ENCODE peak calls at places on chromosomes 13 and 19, in four cellular contexts. E, A, K and S are unnamed samples.

GRCh38 chr13:112456138-112457056 is 80.2 kb downstream of the SPACA7 start:
- DNase-seq in E (no peak), K (peak), A (no peak), S (no peak)

GRCh38 chr19:50569938-50570540 is 1.8 kb upstream of the LRRC4B start:
- DNase-seq in K (no peak), A (no peak), E (no peak), S (no peak)

GRCh38 chr13:26476111-26476743 is 81.3 kb upstream of the WASF3 start:
- DNase-seq in K (peak), A (no peak), E (peak), S (peak)

GRCh38 chr13:76380436-76381065 is 505.7 kb downstream of the KCTD12 start:
- DNase-seq in E (peak), K (no peak), A (no peak), S (no peak)

GRCh38 chr13:25252229-25252628 is 35.1 kb downstream of the MTMR6 start:
- DNase-seq in A (no peak), K (no peak), E (no peak), S (no peak)

GRCh38 chr19:30090963-30091362 is 148.9 kb downstream of the URI1 start:
- DNase-seq in E (no peak), K (no peak), A (no peak), S (no peak)

GRCh38 chr19:35248310-35249145 is at the start of gene LSR:
- DNase-seq in E (no peak), A (peak), K (peak), S (no peak)

GRCh38 chr13:98951266-98951665 is 26.6 kb downstream of the DOCK9 start:
- DNase-seq in K (no peak), A (no peak), E (no peak), S (no peak)

GRCh38 chr13:80871481-80871880 is 530.6 kb upstream of the SPRY2 start:
- DNase-seq in A (no peak), E (no peak), K (no peak), S (peak)

GRCh38 chr19:48962029-48962848 is 2.9 kb upstream of the FTL start:
- DNase-seq in K (peak), A (no peak), E (no peak), S (peak)

GRCh38 chr19:41295506-41295905 is 14.5 kb upstream of the CCDC97 start:
- DNase-seq in E (no peak), K (no peak), A (no peak), S (no peak)

GRCh38 chr19:10936661-10937084 is 8.1 kb downstream of the TIMM29 start:
- DNase-seq in K (peak), A (peak), E (peak), S (peak)

GRCh38 chr19:39194832-39195542 is 1.8 kb upstream of the NCCRP1 start:
- DNase-seq in E (no peak), A (no peak), K (no peak), S (no peak)

GRCh38 chr13:62629618-62630017 is 1214.0 kb upstream of the PCDH20 start:
- DNase-seq in E (no peak), K (no peak), A (no peak), S (no peak)

GRCh38 chr19:51660975-51661600 is 14.5 kb upstream of the SIGLEC14 start:
- DNase-seq in K (peak), E (peak), A (peak), S (peak)

GRCh38 chr13:49821216-49821820 is 28.8 kb upstream of the KPNA3 start:
- DNase-seq in K (no peak), E (no peak), A (no peak), S (no peak)

GRCh38 chr19:43300876-43301765 is 31.8 kb upstream of the PSG9 start:
- DNase-seq in E (no peak), A (no peak), K (no peak), S (no peak)

GRCh38 chr13:25335856-25336255 is 34.4 kb downstream of the NUP58 start:
- DNase-seq in A (no peak), E (peak), K (no peak), S (no peak)

GRCh38 chr13:109330941-109331340 is 455.4 kb downstream of the IRS2 start:
- DNase-seq in K (no peak), E (peak), A (no peak), S (peak)

GRCh38 chr19:43534811-43535761 is 2.1 kb downstream of the ZNF575 start:
- DNase-seq in E (peak), K (peak), A (peak), S (peak)

GRCh38 chr19:16456652-16457194 is 15.0 kb downstream of the EPS15L1 start:
- DNase-seq in E (no peak), A (no peak), K (no peak), S (peak)

GRCh38 chr13:20394506-20394905 is 131.2 kb downstream of the CRYL1 start:
- DNase-seq in E (no peak), K (no peak), A (no peak), S (no peak)

GRCh38 chr19:1384085-1384462 is 367 bp downstream of the NDUFS7 start:
- DNase-seq in K (peak), A (no peak), E (no peak), S (no peak)
- H2AFZ ChIP-seq in K (no peak), A (peak), E (peak), S (peak)

GRCh38 chr19:8208710-8209110 is 460 bp upstream of the CERS4 start:
- DNase-seq in K (no peak), A (peak), E (no peak), S (no peak)

GRCh38 chr19:8206147-8207087 is 2.8 kb upstream of the CERS4 start:
- DNase-seq in K (peak), E (no peak), A (no peak), S (no peak)

GRCh38 chr19:8209111-8209964 is at the start of gene CERS4:
- DNase-seq in E (peak), K (peak), A (peak), S (peak)

GRCh38 chr19:8208119-8208709 is 956 bp upstream of the CERS4 start:
- DNase-seq in K (peak), A (no peak), E (no peak), S (no peak)

GRCh38 chr19:8204961-8205360 is 4.2 kb upstream of the CERS4 start:
- DNase-seq in K (peak), E (no peak), A (no peak), S (no peak)
- H3K4ac ChIP-seq in K (no peak), E (no peak), A (no peak), S (no peak)

DNA sequence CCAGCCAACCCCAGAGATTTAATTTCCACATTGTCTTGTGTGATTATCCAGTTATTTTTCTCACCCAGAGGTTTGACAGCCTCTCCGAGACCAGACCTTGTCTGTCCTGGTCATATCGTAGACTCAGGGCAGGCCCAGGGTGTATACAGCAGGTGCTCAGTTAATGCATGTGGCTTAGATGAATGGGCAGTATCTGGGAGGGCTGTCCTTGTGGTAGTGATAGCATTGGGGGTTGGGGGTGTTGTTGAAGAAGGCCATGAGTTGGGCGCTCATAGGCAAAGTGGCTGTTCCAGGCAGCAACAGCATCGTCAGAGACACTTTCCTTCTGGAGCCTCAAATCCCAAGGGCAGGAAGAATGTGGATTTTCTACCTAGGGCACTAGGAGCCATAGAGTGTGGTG is 16.9 kb downstream of the MAST3 start:
- DNase-seq in E (no peak), A (no peak), K (no peak), S (no peak)
- H2AFZ ChIP-seq in E (no peak), A (no peak), K (no peak), S (no peak)

DNA sequence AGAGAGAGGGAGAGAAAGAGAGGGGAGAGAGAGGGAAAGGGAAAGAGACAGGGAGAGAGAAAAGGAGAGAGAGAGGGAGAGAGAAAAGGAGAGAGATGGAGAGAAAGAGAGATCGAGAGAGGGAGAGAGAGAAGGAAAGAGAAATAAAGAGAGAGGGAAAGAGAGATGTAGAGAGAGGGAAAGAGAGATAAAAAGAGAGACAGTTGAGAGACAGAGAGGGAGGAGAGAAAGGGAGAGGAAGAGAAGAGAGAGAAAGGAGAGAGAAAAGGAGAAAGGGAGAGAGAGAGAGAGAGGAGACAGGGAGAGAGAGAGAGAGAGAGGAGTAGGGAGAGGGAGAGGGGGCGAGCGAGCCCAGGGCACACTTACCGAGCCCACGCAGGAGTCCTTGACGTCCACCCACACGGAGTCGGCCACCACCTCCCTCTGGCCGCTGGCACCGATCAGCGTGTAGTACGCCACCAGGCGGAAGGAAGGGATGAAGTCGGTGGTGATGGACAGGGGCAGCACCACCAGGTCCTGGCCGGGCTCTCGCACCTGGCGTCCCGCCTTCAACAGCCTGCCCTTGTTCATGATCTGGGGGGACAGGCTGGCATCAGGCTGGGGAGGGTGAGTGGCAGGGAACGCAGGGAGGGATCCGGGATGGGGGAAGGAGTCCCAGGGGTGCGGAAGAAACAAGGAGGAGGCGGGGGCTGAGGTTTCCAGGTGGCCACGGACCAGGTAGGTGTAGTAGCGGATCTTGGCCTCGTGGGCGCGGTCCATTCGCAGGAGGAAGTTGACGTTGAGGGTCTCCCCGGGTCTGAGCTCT is 10.0 kb downstream of the C3 start:
- DNase-seq in E (no peak), K (peak), A (no peak), S (no peak)
- H3K4ac ChIP-seq in E (no peak), K (no peak), A (no peak), S (no peak)

DNA sequence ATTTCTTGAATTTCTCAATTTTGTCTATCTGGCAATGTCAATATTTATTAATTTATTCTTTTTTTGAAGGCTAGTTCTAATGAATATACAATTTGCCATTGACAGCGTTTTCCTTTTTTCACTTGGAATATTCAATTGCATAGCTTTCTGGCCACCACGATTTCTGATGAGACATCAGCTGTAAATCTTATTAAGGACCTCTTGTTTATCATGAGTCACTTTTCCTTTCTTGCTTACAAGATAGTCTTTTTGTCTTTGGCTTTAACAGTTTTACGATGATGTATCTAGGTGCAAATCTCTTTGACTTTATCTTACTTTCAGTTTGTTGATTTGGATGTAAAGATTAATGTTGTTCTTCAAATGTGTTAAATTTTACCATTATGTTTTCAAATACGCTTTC is 991.6 kb upstream of the SLC10A2 start:
- DNase-seq in K (no peak), E (no peak), A (no peak), S (peak)
- H2AFZ ChIP-seq in K (no peak), E (no peak), A (no peak), S (no peak)

GRCh38 chr13:100512422-100512821 is 76.2 kb downstream of the GGACT start:
- DNase-seq in K (no peak), E (peak), A (no peak), S (peak)

GRCh38 chr13:100508996-100509395 is 79.6 kb downstream of the GGACT start:
- DNase-seq in K (no peak), A (no peak), E (no peak), S (no peak)

GRCh38 chr13:100510208-100510997 is 78.2 kb downstream of the GGACT start:
- DNase-seq in K (peak), E (no peak), A (no peak), S (no peak)

GRCh38 chr13:100513171-100513570 is 75.4 kb downstream of the GGACT start:
- DNase-seq in E (no peak), A (no peak), K (no peak), S (no peak)

DNA sequence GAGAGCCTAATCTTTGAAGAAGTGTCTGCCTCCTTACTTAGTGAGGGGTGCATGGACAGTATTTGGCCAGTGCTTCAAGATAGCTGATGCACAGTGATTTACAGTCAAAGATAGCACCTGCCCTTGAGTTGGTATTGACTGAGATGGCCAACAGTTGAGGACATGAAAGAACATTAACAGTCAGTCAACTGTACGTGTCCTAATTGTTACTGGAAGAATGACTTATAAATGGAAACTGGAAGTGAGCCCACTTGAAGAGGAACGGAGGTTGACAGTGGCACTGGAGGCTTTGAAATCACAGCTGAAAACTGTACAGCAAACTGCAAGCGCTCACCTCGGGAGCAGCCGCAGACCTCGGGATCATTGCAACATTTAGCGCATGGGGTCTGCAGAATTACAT is 77.2 kb downstream of the GGACT start:
- DNase-seq in A (no peak), K (no peak), E (no peak), S (no peak)
- H3K4ac ChIP-seq in A (no peak), K (no peak), E (no peak), S (no peak)

GRCh38 chr19:9552902-9553301 is 14.5 kb upstream of the ZNF426 start:
- DNase-seq in A (no peak), E (no peak), K (no peak), S (no peak)
- H2AFZ ChIP-seq in A (no peak), E (no peak), K (no peak), S (no peak)

DNA sequence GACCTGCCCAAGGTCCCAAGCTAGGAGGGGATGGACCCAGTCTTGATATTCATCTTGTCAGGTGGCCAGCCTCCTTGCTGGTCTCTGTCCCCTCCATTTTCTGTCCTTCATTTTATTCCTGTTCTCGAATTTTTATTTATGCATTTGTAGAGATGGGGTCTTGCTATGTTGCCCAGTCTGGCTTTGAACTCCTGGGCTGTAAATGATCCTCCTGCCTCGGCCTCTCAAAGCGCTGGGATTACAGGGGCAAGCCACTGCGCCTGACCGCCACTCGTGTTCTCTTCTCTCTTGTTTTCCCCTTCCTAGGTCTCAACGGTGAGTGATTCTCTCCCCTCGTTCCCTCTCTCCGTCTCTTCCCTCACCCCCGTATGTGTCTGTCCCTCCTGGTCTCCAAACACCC is 10.6 kb upstream of the TPRX2 start:
- DNase-seq in A (no peak), E (no peak), K (no peak), S (no peak)
- H3K4ac ChIP-seq in A (no peak), E (no peak), K (no peak), S (no peak)

DNA sequence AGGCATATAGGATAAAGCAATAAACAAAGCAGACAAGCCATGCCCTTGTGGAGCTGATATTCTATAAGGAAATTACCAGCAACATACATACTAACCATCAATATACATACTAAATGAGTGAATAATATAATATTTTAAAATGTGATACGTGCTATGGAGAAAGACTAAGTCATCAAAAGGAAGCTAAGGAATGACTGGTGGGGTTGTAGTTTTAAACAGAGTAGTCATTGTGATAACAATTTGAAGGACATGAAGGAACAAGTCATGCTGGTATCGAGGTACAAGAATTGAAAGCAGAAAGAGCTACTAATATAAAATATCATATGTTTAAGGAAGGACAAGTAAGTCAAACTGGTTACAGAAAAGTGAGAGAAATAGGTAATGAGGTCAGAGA is 894.9 kb upstream of the PCDH9 start:
- DNase-seq in A (no peak), E (no peak), K (no peak), S (no peak)
- H2AFZ ChIP-seq in A (no peak), E (no peak), K (no peak), S (no peak)